ENCODE peak calls at places on chromosome 2, in ten cellular contexts. One of them, this sample, is unnamed.

GRCh38 chr2:158484892-158485556 is 28.3 kb downstream of the PKP4 start:
- ATAC-seq in body of pancreas: no peak
- ATAC-seq in RWPE2: no peak
- ATAC-seq in left lung: no peak
- ATAC-seq in PC-3: no peak
- ATAC-seq in lower lobe of right lung: no peak
- ATAC-seq in K562: no peak
- ATAC-seq in Panc1: no peak
- ATAC-seq in pancreas: no peak
- ATAC-seq in upper lobe of left lung: no peak
- ATAC-seq in this sample: no peak

GRCh38 chr2:105421053-105421452 is 22.2 kb upstream of the FHL2 start:
- ATAC-seq in left lung: no peak
- ATAC-seq in PC-3: no peak
- ATAC-seq in pancreas: no peak
- ATAC-seq in K562: no peak
- ATAC-seq in Panc1: no peak
- ATAC-seq in upper lobe of left lung: no peak
- ATAC-seq in body of pancreas: no peak
- ATAC-seq in RWPE2: no peak
- ATAC-seq in lower lobe of right lung: no peak
- ATAC-seq in this sample: no peak

GRCh38 chr2:65722028-65722427 is 289.6 kb upstream of the SPRED2 start:
- ATAC-seq in K562: peak; percentile 95
- ATAC-seq in pancreas: peak; percentile 82
- ATAC-seq in upper lobe of left lung: peak; percentile 46
- ATAC-seq in RWPE2: peak; percentile 90
- ATAC-seq in left lung: peak; percentile 70
- ATAC-seq in PC-3: peak; percentile 83
- ATAC-seq in body of pancreas: peak; percentile 70
- ATAC-seq in lower lobe of right lung: peak; percentile 50
- ATAC-seq in Panc1: peak; percentile 88
- ATAC-seq in this sample: peak; percentile 63

GRCh38 chr2:217289153-217289908 is 429.5 kb upstream of the TNP1 start:
- ATAC-seq in K562: no peak
- ATAC-seq in pancreas: peak; percentile 29
- ATAC-seq in lower lobe of right lung: no peak
- ATAC-seq in left lung: no peak
- ATAC-seq in RWPE2: no peak
- ATAC-seq in body of pancreas: no peak
- ATAC-seq in upper lobe of left lung: no peak
- ATAC-seq in PC-3: no peak
- ATAC-seq in Panc1: no peak
- ATAC-seq in this sample: no peak

GRCh38 chr2:155377178-155377780 is 678.8 kb downstream of the KCNJ3 start:
- ATAC-seq in PC-3: peak; percentile 38
- ATAC-seq in lower lobe of right lung: no peak
- ATAC-seq in K562: peak; percentile 75
- ATAC-seq in Panc1: no peak
- ATAC-seq in body of pancreas: no peak
- ATAC-seq in pancreas: peak; percentile 56
- ATAC-seq in RWPE2: peak; percentile 41
- ATAC-seq in left lung: peak; percentile 40
- ATAC-seq in upper lobe of left lung: no peak
- ATAC-seq in this sample: no peak

GRCh38 chr2:66667288-66667780 is 232.4 kb downstream of the MEIS1 start:
- ATAC-seq in body of pancreas: no peak
- ATAC-seq in left lung: no peak
- ATAC-seq in PC-3: no peak
- ATAC-seq in upper lobe of left lung: no peak
- ATAC-seq in K562: no peak
- ATAC-seq in pancreas: no peak
- ATAC-seq in RWPE2: no peak
- ATAC-seq in Panc1: no peak
- ATAC-seq in lower lobe of right lung: no peak
- ATAC-seq in this sample: no peak

GRCh38 chr2:111957872-111958354 is 59.5 kb downstream of the MERTK start:
- ATAC-seq in pancreas: peak; percentile 29
- ATAC-seq in Panc1: no peak
- ATAC-seq in K562: peak; percentile 18
- ATAC-seq in RWPE2: no peak
- ATAC-seq in PC-3: no peak
- ATAC-seq in body of pancreas: peak; percentile 38
- ATAC-seq in upper lobe of left lung: no peak
- ATAC-seq in left lung: peak; percentile 49
- ATAC-seq in lower lobe of right lung: peak; percentile 68
- ATAC-seq in this sample: peak; percentile 84

GRCh38 chr2:197130318-197130717 is 180.3 kb downstream of the ANKRD44 start:
- ATAC-seq in body of pancreas: no peak
- ATAC-seq in Panc1: no peak
- ATAC-seq in lower lobe of right lung: no peak
- ATAC-seq in RWPE2: no peak
- ATAC-seq in left lung: no peak
- ATAC-seq in PC-3: no peak
- ATAC-seq in K562: no peak
- ATAC-seq in pancreas: no peak
- ATAC-seq in upper lobe of left lung: no peak
- ATAC-seq in this sample: no peak

GRCh38 chr2:35114765-35115164 is 1240.8 kb upstream of the CRIM1 start:
- ATAC-seq in RWPE2: peak; percentile 50
- ATAC-seq in pancreas: no peak
- ATAC-seq in K562: no peak
- ATAC-seq in upper lobe of left lung: no peak
- ATAC-seq in lower lobe of right lung: no peak
- ATAC-seq in left lung: no peak
- ATAC-seq in Panc1: no peak
- ATAC-seq in body of pancreas: no peak
- ATAC-seq in PC-3: no peak
- ATAC-seq in this sample: no peak
- TF ChIP-seq CTCF in RWPE2: peak; percentile 48
- TF ChIP-seq CTCF in pancreas: no peak
- TF ChIP-seq CTCF in K562: no peak
- TF ChIP-seq CTCF in upper lobe of left lung: no peak
- TF ChIP-seq CTCF in lower lobe of right lung: no peak
- TF ChIP-seq CTCF in left lung: no peak
- TF ChIP-seq CTCF in Panc1: peak; percentile 24
- TF ChIP-seq CTCF in body of pancreas: peak; percentile 20
- TF ChIP-seq CTCF in PC-3: peak; percentile 54
- TF ChIP-seq CTCF in this sample: no peak

GRCh38 chr2:28298406-28298805 is 94.3 kb upstream of the FOSL2 start:
- ATAC-seq in left lung: no peak
- ATAC-seq in PC-3: no peak
- ATAC-seq in K562: no peak
- ATAC-seq in upper lobe of left lung: no peak
- ATAC-seq in lower lobe of right lung: no peak
- ATAC-seq in RWPE2: no peak
- ATAC-seq in body of pancreas: no peak
- ATAC-seq in pancreas: no peak
- ATAC-seq in Panc1: no peak
- ATAC-seq in this sample: no peak

GRCh38 chr2:28297531-28297930 is 95.1 kb upstream of the FOSL2 start:
- ATAC-seq in lower lobe of right lung: no peak
- ATAC-seq in pancreas: no peak
- ATAC-seq in body of pancreas: no peak
- ATAC-seq in left lung: no peak
- ATAC-seq in K562: no peak
- ATAC-seq in upper lobe of left lung: no peak
- ATAC-seq in Panc1: no peak
- ATAC-seq in PC-3: no peak
- ATAC-seq in RWPE2: no peak
- ATAC-seq in this sample: no peak

GRCh38 chr2:28300921-28301341 is 91.7 kb upstream of the FOSL2 start:
- ATAC-seq in upper lobe of left lung: peak; percentile 37
- ATAC-seq in PC-3: no peak
- ATAC-seq in K562: no peak
- ATAC-seq in pancreas: no peak
- ATAC-seq in left lung: peak; percentile 31
- ATAC-seq in RWPE2: no peak
- ATAC-seq in body of pancreas: no peak
- ATAC-seq in Panc1: no peak
- ATAC-seq in lower lobe of right lung: peak; percentile 32
- ATAC-seq in this sample: peak; percentile 89

GRCh38 chr2:28296904-28297303 is 95.8 kb upstream of the FOSL2 start:
- ATAC-seq in PC-3: peak; percentile 56
- ATAC-seq in Panc1: no peak
- ATAC-seq in pancreas: no peak
- ATAC-seq in body of pancreas: no peak
- ATAC-seq in upper lobe of left lung: no peak
- ATAC-seq in lower lobe of right lung: no peak
- ATAC-seq in RWPE2: peak; percentile 76
- ATAC-seq in left lung: no peak
- ATAC-seq in K562: no peak
- ATAC-seq in this sample: no peak

GRCh38 chr2:28300489-28300888 is 92.2 kb upstream of the FOSL2 start:
- ATAC-seq in pancreas: no peak
- ATAC-seq in upper lobe of left lung: no peak
- ATAC-seq in Panc1: no peak
- ATAC-seq in lower lobe of right lung: no peak
- ATAC-seq in K562: no peak
- ATAC-seq in PC-3: no peak
- ATAC-seq in body of pancreas: no peak
- ATAC-seq in RWPE2: no peak
- ATAC-seq in left lung: no peak
- ATAC-seq in this sample: no peak
- H3K4me3 ChIP-seq in pancreas: no peak overlapping the region
- H3K4me3 ChIP-seq in upper lobe of left lung: no peak overlapping the region
- H3K4me3 ChIP-seq in Panc1: no peak overlapping the region
- H3K4me3 ChIP-seq in lower lobe of right lung: no peak overlapping the region
- H3K4me3 ChIP-seq in K562: no peak overlapping the region
- H3K4me3 ChIP-seq in PC-3: no peak overlapping the region
- H3K4me3 ChIP-seq in body of pancreas: no peak overlapping the region
- H3K4me3 ChIP-seq in RWPE2: no peak overlapping the region
- H3K4me3 ChIP-seq in left lung: no peak overlapping the region
- H3K4me3 ChIP-seq in this sample: peak overlapping the region; percentile 24

GRCh38 chr2:144511222-144511855 is 8.6 kb downstream of the ZEB2 start:
- ATAC-seq in lower lobe of right lung: no peak
- ATAC-seq in RWPE2: no peak
- ATAC-seq in PC-3: no peak
- ATAC-seq in body of pancreas: no peak
- ATAC-seq in K562: no peak
- ATAC-seq in Panc1: no peak
- ATAC-seq in upper lobe of left lung: no peak
- ATAC-seq in left lung: no peak
- ATAC-seq in pancreas: no peak
- ATAC-seq in this sample: no peak

GRCh38 chr2:144511945-144512344 is 8.0 kb downstream of the ZEB2 start:
- ATAC-seq in RWPE2: no peak
- ATAC-seq in body of pancreas: no peak
- ATAC-seq in lower lobe of right lung: no peak
- ATAC-seq in pancreas: no peak
- ATAC-seq in left lung: no peak
- ATAC-seq in K562: no peak
- ATAC-seq in PC-3: no peak
- ATAC-seq in upper lobe of left lung: no peak
- ATAC-seq in Panc1: no peak
- ATAC-seq in this sample: no peak

GRCh38 chr2:144509001-144509545 is 10.8 kb downstream of the ZEB2 start:
- ATAC-seq in upper lobe of left lung: no peak
- ATAC-seq in pancreas: no peak
- ATAC-seq in RWPE2: no peak
- ATAC-seq in PC-3: no peak
- ATAC-seq in lower lobe of right lung: no peak
- ATAC-seq in Panc1: no peak
- ATAC-seq in K562: peak; percentile 10
- ATAC-seq in body of pancreas: no peak
- ATAC-seq in left lung: no peak
- ATAC-seq in this sample: no peak

GRCh38 chr2:144509548-144510205 is 10.2 kb downstream of the ZEB2 start:
- ATAC-seq in K562: peak; percentile 4
- ATAC-seq in lower lobe of right lung: no peak
- ATAC-seq in Panc1: no peak
- ATAC-seq in pancreas: no peak
- ATAC-seq in upper lobe of left lung: no peak
- ATAC-seq in PC-3: no peak
- ATAC-seq in left lung: no peak
- ATAC-seq in body of pancreas: no peak
- ATAC-seq in RWPE2: no peak
- ATAC-seq in this sample: no peak

DNA sequence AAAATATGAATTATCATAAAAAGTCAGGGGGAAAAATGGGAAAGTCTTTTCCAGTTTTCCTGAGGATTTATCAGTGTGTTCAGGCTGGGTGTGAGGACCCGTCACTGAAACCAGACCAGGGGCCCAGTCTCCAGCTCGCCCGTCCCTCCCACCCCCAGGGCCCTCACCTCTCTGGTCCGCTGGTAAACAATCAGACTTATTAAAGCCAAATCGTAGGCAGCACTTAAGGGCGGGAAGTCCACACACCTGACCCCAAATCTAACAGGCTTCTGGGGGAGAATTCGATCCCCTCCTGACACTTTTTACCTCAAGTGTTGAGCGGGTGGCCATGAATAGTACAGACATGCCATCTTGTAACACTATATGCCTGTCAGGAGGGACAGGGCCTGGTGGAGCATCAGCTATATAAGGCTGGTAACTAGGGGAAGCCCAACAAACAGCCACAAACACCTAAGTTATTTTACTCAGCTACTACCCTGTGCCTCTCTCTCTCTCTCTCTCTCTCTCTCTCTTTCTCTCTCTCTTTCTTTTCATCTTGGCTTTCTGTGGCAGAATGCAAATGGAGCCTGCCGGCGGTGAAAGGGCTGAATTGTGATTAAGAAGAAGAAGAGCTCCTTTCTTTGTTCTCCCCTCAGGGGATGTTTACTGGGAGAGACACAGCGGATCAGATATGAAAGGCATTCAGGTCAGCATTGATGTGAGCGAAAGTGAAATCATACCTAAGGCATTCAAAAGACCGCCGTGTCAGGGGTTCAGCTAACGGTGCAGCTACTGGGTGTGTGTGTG is 9.5 kb downstream of the ZEB2 start:
- ATAC-seq in Panc1: no peak
- ATAC-seq in upper lobe of left lung: no peak
- ATAC-seq in lower lobe of right lung: peak; percentile 68
- ATAC-seq in RWPE2: no peak
- ATAC-seq in K562: peak; percentile 44
- ATAC-seq in body of pancreas: peak; percentile 13
- ATAC-seq in left lung: peak; percentile 5
- ATAC-seq in PC-3: no peak
- ATAC-seq in pancreas: no peak
- ATAC-seq in this sample: no peak
- H3K27ac ChIP-seq in Panc1: no peak overlapping the region
- H3K27ac ChIP-seq in upper lobe of left lung: peak overlapping the region; percentile 97
- H3K27ac ChIP-seq in lower lobe of right lung: peak overlapping the region; percentile 98
- H3K27ac ChIP-seq in RWPE2: no peak overlapping the region
- H3K27ac ChIP-seq in K562: peak overlapping the region; percentile 60
- H3K27ac ChIP-seq in body of pancreas: peak overlapping the region; percentile 42
- H3K27ac ChIP-seq in left lung: peak overlapping the region; percentile 99
- H3K27ac ChIP-seq in PC-3: no peak overlapping the region
- H3K27ac ChIP-seq in pancreas: peak overlapping the region; percentile 42
- H3K27ac ChIP-seq in this sample: peak overlapping the region; percentile 69

DNA sequence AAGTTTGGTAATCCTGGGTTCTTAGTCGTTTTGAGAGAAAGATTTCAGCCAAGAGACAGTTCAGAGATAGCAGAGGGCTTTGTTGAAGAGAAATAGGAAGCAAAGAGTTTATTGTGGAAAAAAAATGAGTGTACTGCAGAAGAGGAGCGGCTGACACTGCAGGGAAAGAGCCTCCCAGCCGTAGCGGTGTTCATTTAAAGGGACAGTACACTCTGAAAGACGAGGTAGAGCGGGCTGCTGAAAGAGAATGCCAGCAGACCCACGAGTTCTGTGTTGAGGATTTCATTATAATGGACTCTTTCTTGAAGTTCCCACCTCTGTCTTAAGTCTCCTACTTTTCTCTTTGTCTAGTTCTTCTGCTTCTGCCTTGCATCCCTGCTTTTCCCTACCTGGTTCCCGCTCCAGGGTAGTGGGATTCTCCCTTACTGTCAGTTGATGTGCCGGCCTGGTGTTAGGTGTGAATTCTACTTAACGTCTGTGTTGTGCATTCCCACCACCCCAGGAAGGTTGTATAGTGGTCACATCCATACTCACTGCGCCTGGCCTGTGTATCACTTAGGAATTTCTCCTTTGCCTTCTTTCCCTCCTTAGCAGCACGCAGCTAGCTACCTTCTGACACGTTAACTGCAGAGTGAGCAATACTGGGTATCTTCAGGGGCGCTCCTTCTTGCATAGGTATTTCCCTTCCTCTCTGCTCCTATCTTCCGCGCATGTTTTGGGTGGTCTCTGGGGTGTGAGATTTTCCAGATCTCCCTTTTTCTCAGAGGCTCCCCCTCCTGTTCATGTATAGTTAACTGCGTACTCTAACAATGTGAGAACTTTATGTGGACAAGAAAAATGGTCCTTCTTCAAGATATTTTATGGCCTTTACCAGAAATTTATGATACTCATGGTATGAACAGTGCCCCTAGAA is 164.5 kb downstream of the PTH2R start:
- ATAC-seq in PC-3: no peak
- ATAC-seq in pancreas: no peak
- ATAC-seq in lower lobe of right lung: no peak
- ATAC-seq in RWPE2: peak; percentile 38
- ATAC-seq in Panc1: no peak
- ATAC-seq in upper lobe of left lung: no peak
- ATAC-seq in K562: peak; percentile 83
- ATAC-seq in left lung: no peak
- ATAC-seq in body of pancreas: no peak
- ATAC-seq in this sample: no peak
- TF ChIP-seq CTCF in PC-3: peak; percentile 17
- TF ChIP-seq CTCF in pancreas: no peak
- TF ChIP-seq CTCF in lower lobe of right lung: no peak
- TF ChIP-seq CTCF in RWPE2: peak; percentile 17
- TF ChIP-seq CTCF in Panc1: peak; percentile 24
- TF ChIP-seq CTCF in upper lobe of left lung: no peak
- TF ChIP-seq CTCF in K562: peak; percentile 22
- TF ChIP-seq CTCF in left lung: no peak
- TF ChIP-seq CTCF in body of pancreas: no peak
- TF ChIP-seq CTCF in this sample: no peak